ENCODE peak calls at places on chromosomes 7 and 10, in nine cellular contexts. R is sigmoid colon, O is right lobe of liver, X is adrenal gland, E is testis, Z is stomach, V is IMR-90, I is transverse colon, N is body of pancreas. T is an unnamed sample.

GRCh38 chr10:70131560-70131937 is 1.1 kb downstream of the AIFM2 start:
- DNase-seq in Z (no peak), X (no peak), N (no peak), V (no peak), R (peak; percentile 40), I (no peak), O (no peak), E (no peak), T (no peak)

GRCh38 chr7:138097064-138097741 is 20.9 kb downstream of the AKR1D1 start:
- DNase-seq in V (no peak), Z (peak; percentile 63), I (peak; percentile 45), E (peak; percentile 75), X (peak; percentile 31), R (no peak), N (peak; percentile 71), O (no peak), T (no peak)

GRCh38 chr10:126133906-126134703 is 237.7 kb downstream of the FANK1 start:
- DNase-seq in E (peak; percentile 35), V (peak; percentile 93), X (peak; percentile 21), N (no peak), O (no peak), R (no peak), I (no peak), Z (no peak), T (peak; percentile 18)

GRCh38 chr7:151139071-151139521 is 28.4 kb downstream of the GBX1 start:
- DNase-seq in N (no peak), E (peak; percentile 10), Z (no peak), I (peak; percentile 1), V (no peak), O (peak; percentile 34), R (peak; percentile 68), X (no peak), T (no peak)

GRCh38 chr10:130230036-130230435 is 93.8 kb downstream of the GLRX3 start:
- DNase-seq in R (peak; percentile 19), E (no peak), O (peak; percentile 23), N (no peak), Z (peak; percentile 17), V (no peak), X (no peak), I (no peak), T (peak; percentile 64)

GRCh38 chr10:68348265-68348741 is 15.6 kb upstream of the PBLD start:
- DNase-seq in I (peak; percentile 38), O (no peak), Z (peak; percentile 36), X (peak; percentile 17), V (peak; percentile 65), R (no peak), E (peak; percentile 31), N (peak; percentile 48), T (no peak)

GRCh38 chr10:131649609-131650008 is 251.2 kb upstream of the PPP2R2D start:
- DNase-seq in E (no peak), X (no peak), Z (no peak), N (peak; percentile 53), R (no peak), O (no peak), V (no peak), I (no peak), T (no peak)

GRCh38 chr7:100211342-100211780 is 8.4 kb upstream of the PVRIG start:
- DNase-seq in E (no peak), Z (no peak), O (no peak), R (no peak), N (no peak), X (no peak), I (no peak), V (no peak), T (no peak)

GRCh38 chr7:77991656-77992055 is 193.1 kb downstream of the PHTF2 start:
- DNase-seq in E (no peak), O (no peak), Z (no peak), X (no peak), V (no peak), R (no peak), N (no peak), I (no peak), T (no peak)

GRCh38 chr7:50356212-50356944 is 51.9 kb downstream of the IKZF1 start:
- DNase-seq in I (no peak), V (no peak), Z (no peak), N (peak; percentile 17), X (no peak), E (no peak), R (peak; percentile 71), O (no peak), T (no peak)

GRCh38 chr10:70115948-70116682 is 16.5 kb downstream of the AIFM2 start:
- DNase-seq in R (peak; percentile 74), I (peak; percentile 70), E (peak; percentile 75), X (peak; percentile 59), O (peak; percentile 60), N (peak; percentile 82), V (peak; percentile 9), Z (peak; percentile 71), T (no peak)

GRCh38 chr10:78972947-78973900 is 95.5 kb upstream of the ZMIZ1 start:
- DNase-seq in R (peak; percentile 91), I (peak; percentile 79), O (peak; percentile 84), E (peak; percentile 74), X (peak; percentile 89), V (peak; percentile 95), Z (peak; percentile 69), N (peak; percentile 66), T (no peak)
- TF ChIP-seq POLR2A in R (peak; percentile 14), I (peak; percentile 38), O (peak; percentile 85), E (no peak), X (peak; percentile 73), V (peak; percentile 69), Z (no peak), N (peak; percentile 72), T (no peak)

GRCh38 chr7:57385668-57386067 is 64.3 kb upstream of the ZNF716 start:
- DNase-seq in O (no peak), Z (no peak), X (no peak), N (no peak), V (no peak), I (no peak), E (no peak), R (no peak), T (no peak)
- H3K9me3 ChIP-seq in O (no peaks in the 10 kb centered on the region), Z (peaks cover 87% of the 10 kb centered on the region), X (no peaks in the 10 kb centered on the region), N (no peaks in the 10 kb centered on the region), V (peaks cover 41% of the 10 kb centered on the region), I (no peaks in the 10 kb centered on the region), E (no peaks in the 10 kb centered on the region), R (peaks cover 5% of the 10 kb centered on the region), T (no peaks in the 10 kb centered on the region)

DNA sequence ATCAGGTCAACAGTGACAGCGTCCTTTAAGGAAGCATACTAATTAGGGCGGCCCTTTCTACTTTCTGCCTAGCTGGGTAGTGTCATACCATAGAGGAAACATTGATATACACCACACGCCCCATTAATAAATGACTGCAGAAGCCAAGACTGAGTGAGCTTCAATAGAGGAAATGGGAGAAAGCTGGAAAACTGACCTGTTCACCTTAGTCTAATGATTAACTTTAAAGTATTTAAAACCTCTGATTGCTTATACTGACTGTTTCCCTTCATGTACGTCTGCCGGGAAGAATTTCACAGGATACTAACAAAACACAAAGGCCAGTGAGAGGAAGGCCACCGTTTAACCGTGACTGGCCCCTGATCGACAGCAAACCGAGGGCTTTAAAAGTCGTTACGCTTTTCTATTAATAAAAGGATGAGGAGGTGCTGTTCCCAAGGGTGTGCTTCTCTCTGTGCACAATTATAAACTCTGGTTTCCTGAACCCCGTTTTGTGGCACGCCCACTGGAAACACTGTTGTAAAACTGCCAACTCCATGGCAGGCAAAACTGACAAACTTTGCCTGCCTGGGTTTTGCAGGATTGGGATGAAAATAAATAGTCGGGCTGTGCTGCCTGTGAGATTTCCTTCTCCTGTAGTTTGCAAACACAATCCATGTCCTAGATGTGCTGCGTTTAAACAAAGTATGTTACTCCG is 137.6 kb downstream of the NRP1 start:
- DNase-seq in R (no peak), I (peak; percentile 20), E (no peak), V (no peak), Z (peak; percentile 40), O (peak; percentile 60), N (peak; percentile 54), X (no peak), T (no peak)
- H3K4me1 ChIP-seq in R (peaks cover 24% of the 10 kb centered on the region), I (peaks cover 11% of the 10 kb centered on the region), E (no peaks in the 10 kb centered on the region), V (peaks cover 18% of the 10 kb centered on the region), Z (peaks cover 46% of the 10 kb centered on the region), O (peaks cover 48% of the 10 kb centered on the region), N (peaks cover 57% of the 10 kb centered on the region), X (peaks cover 48% of the 10 kb centered on the region), T (peaks cover 47% of the 10 kb centered on the region)

GRCh38 chr10:29435809-29436501 is 147.1 kb downstream of the LYZL1 start:
- DNase-seq in X (no peak), E (no peak), V (peak; percentile 75), R (no peak), I (no peak), Z (no peak), N (no peak), O (no peak), T (no peak)
- TF ChIP-seq POLR2A in X (no peak), E (no peak), V (no peak), R (no peak), I (no peak), Z (no peak), N (no peak), O (no peak), T (no peak)

DNA sequence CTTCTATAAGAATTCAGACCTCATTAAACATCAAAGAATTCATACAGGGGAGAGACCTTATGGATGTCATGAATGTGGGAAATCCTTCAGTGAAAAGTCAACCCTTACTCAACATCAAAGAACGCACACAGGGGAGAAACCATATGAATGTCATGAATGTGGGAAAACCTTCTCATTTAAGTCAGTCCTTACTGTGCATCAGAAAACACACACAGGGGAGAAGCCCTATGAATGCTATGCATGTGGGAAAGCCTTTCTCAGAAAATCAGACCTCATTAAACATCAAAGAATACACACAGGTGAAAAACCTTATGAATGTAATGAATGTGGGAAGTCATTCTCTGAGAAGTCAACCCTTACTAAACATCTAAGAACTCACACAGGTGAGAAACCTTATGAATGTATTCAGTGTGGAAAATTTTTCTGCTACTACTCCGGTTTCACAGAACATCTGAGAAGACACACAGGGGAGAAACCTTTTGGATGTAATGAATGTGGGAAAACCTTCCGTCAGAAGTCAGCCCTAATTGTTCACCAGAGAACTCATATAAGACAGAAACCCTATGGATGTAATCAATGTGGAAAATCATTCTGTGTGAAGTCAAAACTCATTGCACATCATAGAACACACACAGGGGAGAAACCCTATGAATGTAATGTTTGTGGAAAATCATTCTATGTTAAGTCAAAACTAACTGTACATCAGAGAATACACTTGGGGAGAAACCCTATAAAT is 24.1 kb downstream of the ZNF37A start:
- DNase-seq in N (no peak), I (no peak), Z (no peak), X (no peak), V (peak; percentile 20), R (no peak), O (no peak), E (no peak), T (no peak)
- H3K9me3 ChIP-seq in N (peaks cover 10% of the 10 kb centered on the region), I (peaks cover 98% of the 10 kb centered on the region), Z (peaks cover 100% of the 10 kb centered on the region), X (peaks cover 6% of the 10 kb centered on the region), V (peaks cover 65% of the 10 kb centered on the region), R (peaks cover 66% of the 10 kb centered on the region), O (peaks cover 57% of the 10 kb centered on the region), E (no peaks in the 10 kb centered on the region), T (peaks cover 95% of the 10 kb centered on the region)

GRCh38 chr10:115851689-115852088 is 421.3 kb downstream of the GFRA1 start:
- DNase-seq in N (no peak), E (no peak), I (no peak), X (no peak), R (no peak), Z (no peak), O (no peak), V (no peak), T (no peak)
- H3K4me1 ChIP-seq in N (peaks cover 7% of the 10 kb centered on the region), E (no peaks in the 10 kb centered on the region), I (no peaks in the 10 kb centered on the region), X (peaks cover 10% of the 10 kb centered on the region), R (no peaks in the 10 kb centered on the region), Z (no peaks in the 10 kb centered on the region), O (no peaks in the 10 kb centered on the region), V (peaks cover 2% of the 10 kb centered on the region), T (no peaks in the 10 kb centered on the region)

GRCh38 chr10:50621981-50622496 is 1.7 kb downstream of the SGMS1 start:
- DNase-seq in O (peak; percentile 99), V (peak; percentile 96), R (peak; percentile 99), N (peak; percentile 93), E (peak; percentile 99), Z (peak; percentile 90), I (peak; percentile 95), X (peak; percentile 99), T (no peak)
- TF ChIP-seq POLR2A in O (peak; percentile 47), V (peak; percentile 36), R (peak; percentile 53), N (peak; percentile 46), E (peak; percentile 13), Z (no peak), I (no peak), X (peak; percentile 31), T (peak; percentile 17)

T was measured in vagina.